ENCODE peak calls at places on chromosomes 6 and 20, in seven cellular contexts. One of them, this sample, is unnamed.

GRCh38 chr20:41837669-41838224 is 219.6 kb upstream of the CHD6 start:
- DNase-seq in tibial nerve: no peak
- DNase-seq in sigmoid colon: no peak
- DNase-seq in SK-N-SH: peak; percentile 23
- DNase-seq in esophagus muscularis mucosa: no peak
- DNase-seq in K562: no peak
- DNase-seq in GM12878: no peak
- DNase-seq in this sample: no peak

GRCh38 chr20:43636429-43636828 is 30.5 kb upstream of the MYBL2 start:
- DNase-seq in tibial nerve: no peak
- DNase-seq in sigmoid colon: no peak
- DNase-seq in SK-N-SH: no peak
- DNase-seq in esophagus muscularis mucosa: no peak
- DNase-seq in K562: no peak
- DNase-seq in GM12878: no peak
- DNase-seq in this sample: no peak

GRCh38 chr6:151961809-151962208 is 154.3 kb downstream of the ESR1 start:
- DNase-seq in tibial nerve: no peak
- DNase-seq in sigmoid colon: no peak
- DNase-seq in SK-N-SH: no peak
- DNase-seq in esophagus muscularis mucosa: no peak
- DNase-seq in K562: no peak
- DNase-seq in GM12878: no peak
- DNase-seq in this sample: no peak

GRCh38 chr20:33079267-33079666 is at the start of gene BPIFB4:
- DNase-seq in tibial nerve: no peak
- DNase-seq in sigmoid colon: no peak
- DNase-seq in SK-N-SH: no peak
- DNase-seq in esophagus muscularis mucosa: no peak
- DNase-seq in K562: no peak
- DNase-seq in GM12878: no peak
- DNase-seq in this sample: no peak

GRCh38 chr6:46927066-46927465 is 5.3 kb upstream of the ADGRF5 start:
- DNase-seq in tibial nerve: no peak
- DNase-seq in sigmoid colon: no peak
- DNase-seq in SK-N-SH: no peak
- DNase-seq in esophagus muscularis mucosa: no peak
- DNase-seq in K562: no peak
- DNase-seq in GM12878: no peak
- DNase-seq in this sample: no peak

GRCh38 chr6:22141271-22141745 is 155.5 kb downstream of the PRL start:
- DNase-seq in tibial nerve: no peak
- DNase-seq in sigmoid colon: no peak
- DNase-seq in SK-N-SH: no peak
- DNase-seq in esophagus muscularis mucosa: no peak
- DNase-seq in K562: no peak
- DNase-seq in GM12878: no peak
- DNase-seq in this sample: no peak

GRCh38 chr6:107218142-107218541 is 102.8 kb upstream of the BEND3 start:
- DNase-seq in tibial nerve: no peak
- DNase-seq in sigmoid colon: no peak
- DNase-seq in SK-N-SH: no peak
- DNase-seq in esophagus muscularis mucosa: no peak
- DNase-seq in K562: no peak
- DNase-seq in GM12878: no peak
- DNase-seq in this sample: no peak

GRCh38 chr6:105024803-105025202 is 67.9 kb downstream of the LIN28B start:
- DNase-seq in tibial nerve: no peak
- DNase-seq in sigmoid colon: no peak
- DNase-seq in SK-N-SH: no peak
- DNase-seq in esophagus muscularis mucosa: no peak
- DNase-seq in K562: no peak
- DNase-seq in GM12878: no peak
- DNase-seq in this sample: no peak

GRCh38 chr6:79034865-79035264 is 43.2 kb downstream of the PHIP start:
- DNase-seq in tibial nerve: no peak
- DNase-seq in sigmoid colon: no peak
- DNase-seq in SK-N-SH: no peak
- DNase-seq in esophagus muscularis mucosa: no peak
- DNase-seq in K562: no peak
- DNase-seq in GM12878: peak; percentile 32
- DNase-seq in this sample: no peak

GRCh38 chr6:66369407-66369806 is 662.4 kb upstream of the EYS start:
- DNase-seq in tibial nerve: no peak
- DNase-seq in sigmoid colon: no peak
- DNase-seq in SK-N-SH: no peak
- DNase-seq in esophagus muscularis mucosa: no peak
- DNase-seq in K562: no peak
- DNase-seq in GM12878: no peak
- DNase-seq in this sample: no peak

GRCh38 chr20:34315236-34315635 is 12.1 kb upstream of the AHCY start:
- DNase-seq in tibial nerve: no peak
- DNase-seq in sigmoid colon: no peak
- DNase-seq in SK-N-SH: no peak
- DNase-seq in esophagus muscularis mucosa: no peak
- DNase-seq in K562: no peak
- DNase-seq in GM12878: no peak
- DNase-seq in this sample: no peak

GRCh38 chr20:61614311-61615100 is 362.4 kb downstream of the CDH4 start:
- DNase-seq in tibial nerve: no peak
- DNase-seq in sigmoid colon: no peak
- DNase-seq in SK-N-SH: no peak
- DNase-seq in esophagus muscularis mucosa: no peak
- DNase-seq in K562: no peak
- DNase-seq in GM12878: no peak
- DNase-seq in this sample: no peak

GRCh38 chr20:64104667-64105451 is 2.5 kb downstream of the NPBWR2 start:
- DNase-seq in tibial nerve: no peak
- DNase-seq in sigmoid colon: peak; percentile 50
- DNase-seq in SK-N-SH: no peak
- DNase-seq in esophagus muscularis mucosa: no peak
- DNase-seq in K562: no peak
- DNase-seq in GM12878: no peak
- DNase-seq in this sample: peak; percentile 21

GRCh38 chr6:157037165-157037564 is 260.0 kb downstream of the ARID1B start:
- DNase-seq in tibial nerve: no peak
- DNase-seq in sigmoid colon: no peak
- DNase-seq in SK-N-SH: no peak
- DNase-seq in esophagus muscularis mucosa: no peak
- DNase-seq in K562: no peak
- DNase-seq in GM12878: no peak
- DNase-seq in this sample: no peak

GRCh38 chr20:49286689-49287551 is 9.1 kb upstream of the ZNFX1 start:
- DNase-seq in tibial nerve: no peak
- DNase-seq in sigmoid colon: no peak
- DNase-seq in SK-N-SH: no peak
- DNase-seq in esophagus muscularis mucosa: no peak
- DNase-seq in K562: no peak
- DNase-seq in GM12878: no peak
- DNase-seq in this sample: no peak

GRCh38 chr6:74409447-74409846 is 713.4 kb downstream of the CD109 start:
- DNase-seq in tibial nerve: no peak
- DNase-seq in sigmoid colon: no peak
- DNase-seq in SK-N-SH: no peak
- DNase-seq in esophagus muscularis mucosa: no peak
- DNase-seq in K562: no peak
- DNase-seq in GM12878: no peak
- DNase-seq in this sample: no peak

GRCh38 chr20:43603124-43603523 is 12.4 kb downstream of the IFT52 start:
- DNase-seq in tibial nerve: no peak
- DNase-seq in sigmoid colon: no peak
- DNase-seq in SK-N-SH: no peak
- DNase-seq in esophagus muscularis mucosa: no peak
- DNase-seq in K562: no peak
- DNase-seq in GM12878: no peak
- DNase-seq in this sample: no peak

GRCh38 chr20:56964886-56965285 is 301.6 kb downstream of the BMP7 start:
- DNase-seq in tibial nerve: no peak
- DNase-seq in sigmoid colon: no peak
- DNase-seq in SK-N-SH: no peak
- DNase-seq in esophagus muscularis mucosa: no peak
- DNase-seq in K562: no peak
- DNase-seq in GM12878: no peak
- DNase-seq in this sample: no peak
- H3K27me3 ChIP-seq in tibial nerve: no peaks in the 10 kb centered on the region
- H3K27me3 ChIP-seq in sigmoid colon: no peaks in the 10 kb centered on the region
- H3K27me3 ChIP-seq in SK-N-SH: peaks cover 5% of the 10 kb centered on the region
- H3K27me3 ChIP-seq in esophagus muscularis mucosa: no peaks in the 10 kb centered on the region
- H3K27me3 ChIP-seq in K562: no peaks in the 10 kb centered on the region
- H3K27me3 ChIP-seq in GM12878: no peaks in the 10 kb centered on the region
- H3K27me3 ChIP-seq in this sample: no peaks in the 10 kb centered on the region

GRCh38 chr20:31711416-31712111 is 11.1 kb downstream of the BCL2L1 start:
- DNase-seq in tibial nerve: no peak
- DNase-seq in sigmoid colon: no peak
- DNase-seq in SK-N-SH: no peak
- DNase-seq in esophagus muscularis mucosa: no peak
- DNase-seq in K562: no peak
- DNase-seq in GM12878: no peak
- DNase-seq in this sample: no peak

GRCh38 chr20:31712112-31712553 is 10.5 kb downstream of the BCL2L1 start:
- DNase-seq in tibial nerve: no peak
- DNase-seq in sigmoid colon: peak; percentile 65
- DNase-seq in SK-N-SH: no peak
- DNase-seq in esophagus muscularis mucosa: no peak
- DNase-seq in K562: no peak
- DNase-seq in GM12878: no peak
- DNase-seq in this sample: no peak

GRCh38 chr20:31713312-31714049 is 9.2 kb downstream of the BCL2L1 start:
- DNase-seq in tibial nerve: peak; percentile 75
- DNase-seq in sigmoid colon: peak; percentile 95
- DNase-seq in SK-N-SH: no peak
- DNase-seq in esophagus muscularis mucosa: no peak
- DNase-seq in K562: no peak
- DNase-seq in GM12878: no peak
- DNase-seq in this sample: peak; percentile 66

GRCh38 chr20:31710423-31711250 is 12.0 kb downstream of the BCL2L1 start:
- DNase-seq in tibial nerve: no peak
- DNase-seq in sigmoid colon: peak; percentile 56
- DNase-seq in SK-N-SH: no peak
- DNase-seq in esophagus muscularis mucosa: no peak
- DNase-seq in K562: no peak
- DNase-seq in GM12878: no peak
- DNase-seq in this sample: no peak

DNA sequence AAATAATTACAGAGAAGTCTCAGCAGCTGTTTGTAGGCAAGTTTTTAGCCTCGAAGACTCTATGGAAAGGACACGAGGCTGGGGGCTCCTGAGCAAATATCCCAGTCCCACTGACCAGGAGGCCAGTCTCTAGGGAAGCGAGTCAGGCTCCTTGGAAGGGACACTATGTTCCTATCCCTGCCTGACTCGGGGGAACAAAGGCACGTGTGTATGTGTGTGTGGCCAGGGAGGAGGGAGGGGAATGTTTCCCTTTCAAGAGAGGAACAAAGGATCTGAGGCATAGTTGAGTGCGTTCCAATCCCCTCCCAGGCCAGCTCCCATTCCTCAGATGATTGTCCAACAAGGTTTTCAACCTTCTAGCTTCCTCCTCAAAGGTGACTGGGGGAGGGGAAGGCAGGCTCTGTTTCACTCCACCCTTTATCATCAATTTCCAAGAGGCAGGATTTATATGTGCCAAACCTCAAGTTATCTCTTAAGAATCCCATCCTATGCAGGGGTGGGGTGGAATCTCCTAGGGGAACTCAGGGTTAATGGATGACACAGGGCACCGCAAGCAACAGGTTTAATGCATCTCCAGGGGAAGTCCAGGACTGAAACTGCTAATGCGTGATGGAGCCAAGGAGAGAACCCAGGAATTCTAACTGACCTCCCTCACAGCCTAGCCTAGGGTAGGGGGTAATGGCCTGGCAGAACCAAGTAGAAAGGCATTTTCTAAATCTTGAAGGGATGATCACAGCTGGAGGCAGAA is 9.9 kb downstream of the BCL2L1 start:
- DNase-seq in tibial nerve: peak; percentile 85
- DNase-seq in sigmoid colon: peak; percentile 97
- DNase-seq in SK-N-SH: no peak
- DNase-seq in esophagus muscularis mucosa: peak; percentile 97
- DNase-seq in K562: no peak
- DNase-seq in GM12878: no peak
- DNase-seq in this sample: peak; percentile 42
- H3K4me1 ChIP-seq in tibial nerve: peaks cover 97% of the 10 kb centered on the region
- H3K4me1 ChIP-seq in sigmoid colon: peaks cover 76% of the 10 kb centered on the region
- H3K4me1 ChIP-seq in SK-N-SH: peaks cover 51% of the 10 kb centered on the region
- H3K4me1 ChIP-seq in esophagus muscularis mucosa: peaks cover 100% of the 10 kb centered on the region
- H3K4me1 ChIP-seq in K562: peaks cover 38% of the 10 kb centered on the region
- H3K4me1 ChIP-seq in GM12878: peaks cover 28% of the 10 kb centered on the region
- H3K4me1 ChIP-seq in this sample: peaks cover 14% of the 10 kb centered on the region

GRCh38 chr6:29507319-29507718 is 19.6 kb upstream of the MAS1L start:
- DNase-seq in tibial nerve: no peak
- DNase-seq in sigmoid colon: no peak
- DNase-seq in SK-N-SH: no peak
- DNase-seq in esophagus muscularis mucosa: peak; percentile 62
- DNase-seq in K562: no peak
- DNase-seq in GM12878: no peak
- DNase-seq in this sample: no peak

GRCh38 chr6:29510746-29511300 is 23.1 kb upstream of the MAS1L start:
- DNase-seq in tibial nerve: no peak
- DNase-seq in sigmoid colon: no peak
- DNase-seq in SK-N-SH: no peak
- DNase-seq in esophagus muscularis mucosa: no peak
- DNase-seq in K562: no peak
- DNase-seq in GM12878: no peak
- DNase-seq in this sample: no peak

GRCh38 chr6:29509239-29509638 is 21.5 kb upstream of the MAS1L start:
- DNase-seq in tibial nerve: no peak
- DNase-seq in sigmoid colon: no peak
- DNase-seq in SK-N-SH: no peak
- DNase-seq in esophagus muscularis mucosa: no peak
- DNase-seq in K562: no peak
- DNase-seq in GM12878: no peak
- DNase-seq in this sample: no peak

GRCh38 chr6:29509711-29510110 is 22.0 kb upstream of the MAS1L start:
- DNase-seq in tibial nerve: no peak
- DNase-seq in sigmoid colon: no peak
- DNase-seq in SK-N-SH: no peak
- DNase-seq in esophagus muscularis mucosa: no peak
- DNase-seq in K562: no peak
- DNase-seq in GM12878: no peak
- DNase-seq in this sample: no peak

DNA sequence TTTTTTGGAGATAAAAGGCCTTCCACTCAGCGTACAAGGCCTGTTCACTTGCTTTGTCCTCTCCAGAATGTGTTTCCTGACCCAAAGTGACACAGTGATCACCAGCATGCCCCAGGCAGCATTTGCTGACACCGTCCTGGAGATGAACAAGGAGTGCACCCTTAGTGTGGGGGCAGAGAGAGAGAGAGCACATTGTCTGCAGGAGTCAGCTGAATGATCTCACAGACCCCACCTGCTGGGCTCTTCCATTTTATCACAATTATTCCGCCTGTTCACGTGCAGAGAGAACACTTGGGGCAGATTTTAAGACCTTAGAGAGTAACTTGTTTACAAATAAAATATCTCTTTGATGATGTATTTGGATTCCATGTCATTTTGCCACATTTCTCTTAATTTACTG is 22.4 kb upstream of the MAS1L start:
- DNase-seq in tibial nerve: no peak
- DNase-seq in sigmoid colon: no peak
- DNase-seq in SK-N-SH: no peak
- DNase-seq in esophagus muscularis mucosa: no peak
- DNase-seq in K562: peak; percentile 34
- DNase-seq in GM12878: no peak
- DNase-seq in this sample: no peak
- TF ChIP-seq EP300 in tibial nerve: no peak
- TF ChIP-seq EP300 in sigmoid colon: no peak
- TF ChIP-seq EP300 in SK-N-SH: no peak
- TF ChIP-seq EP300 in esophagus muscularis mucosa: no peak
- TF ChIP-seq EP300 in K562: no peak
- TF ChIP-seq EP300 in GM12878: no peak
- TF ChIP-seq EP300 in this sample: no peak

GRCh38 chr20:63009044-63009961 is 2.5 kb upstream of the BHLHE23 start:
- DNase-seq in tibial nerve: peak; percentile 31
- DNase-seq in sigmoid colon: peak; percentile 76
- DNase-seq in SK-N-SH: peak; percentile 95
- DNase-seq in esophagus muscularis mucosa: no peak
- DNase-seq in K562: peak; percentile 87
- DNase-seq in GM12878: peak; percentile 60
- DNase-seq in this sample: peak; percentile 84
- H3K27me3 ChIP-seq in tibial nerve: peaks cover 96% of the 10 kb centered on the region
- H3K27me3 ChIP-seq in sigmoid colon: peaks cover 100% of the 10 kb centered on the region
- H3K27me3 ChIP-seq in SK-N-SH: peaks cover 92% of the 10 kb centered on the region
- H3K27me3 ChIP-seq in esophagus muscularis mucosa: peaks cover 68% of the 10 kb centered on the region
- H3K27me3 ChIP-seq in K562: peaks cover 35% of the 10 kb centered on the region
- H3K27me3 ChIP-seq in GM12878: peaks cover 14% of the 10 kb centered on the region
- H3K27me3 ChIP-seq in this sample: peaks cover 6% of the 10 kb centered on the region

This sample was measured in ovary.